ENCODE peak calls at places on chromosomes 1 and 21, in eight cellular contexts. W, O, M, E, J, A, Y and Z are unnamed samples.

GRCh38 chr1:234710936-234711335 is 101.0 kb upstream of the IRF2BP2 start:
- DNase-seq in O (no peak), A (no peak), M (no peak), Y (no peak), E (peak), W (no peak), J (no peak), Z (no peak)

GRCh38 chr1:29315876-29316275 is 79.6 kb downstream of the PTPRU start:
- DNase-seq in A (no peak), Y (no peak), M (no peak), J (no peak), E (no peak), O (no peak), W (no peak), Z (no peak)

GRCh38 chr1:103109291-103109920 is 1.1 kb upstream of the COL11A1 start:
- DNase-seq in Y (no peak), W (no peak), E (no peak), M (no peak), A (no peak), J (no peak), O (no peak), Z (no peak)

GRCh38 chr21:37231247-37231645 is 35.9 kb downstream of the VPS26C start:
- DNase-seq in E (no peak), O (no peak), M (no peak), J (no peak), W (no peak), A (no peak), Y (no peak), Z (no peak)

GRCh38 chr1:110424699-110425098 is 17.2 kb upstream of the LAMTOR5 start:
- DNase-seq in W (no peak), Y (no peak), O (no peak), E (no peak), J (no peak), A (peak), M (no peak), Z (no peak)

GRCh38 chr1:15008783-15009709 is 144.5 kb upstream of the TMEM51 start:
- DNase-seq in A (no peak), W (no peak), J (no peak), Y (no peak), M (no peak), O (no peak), E (no peak), Z (peak)

GRCh38 chr1:34511802-34512201 is 243.0 kb upstream of the GJB5 start:
- DNase-seq in W (no peak), J (no peak), Y (no peak), O (no peak), E (no peak), M (no peak), A (no peak), Z (no peak)

GRCh38 chr21:42992943-42993712 is 18.8 kb downstream of the PKNOX1 start:
- DNase-seq in Y (no peak), J (no peak), O (no peak), W (no peak), A (peak), M (no peak), E (no peak), Z (peak)

GRCh38 chr1:222521299-222522104 is 26.4 kb downstream of the HHIPL2 start:
- DNase-seq in W (no peak), O (no peak), Y (no peak), E (no peak), A (peak), J (no peak), M (no peak), Z (no peak)

GRCh38 chr1:218164111-218164929 is 120.8 kb upstream of the RRP15 start:
- DNase-seq in A (peak), O (peak), M (no peak), Y (peak), J (no peak), E (peak), W (peak), Z (peak)

GRCh38 chr1:31782766-31783410 is 18.7 kb upstream of the ADGRB2 start:
- DNase-seq in Y (peak), E (peak), W (no peak), A (no peak), M (no peak), O (no peak), J (no peak), Z (no peak)

GRCh38 chr1:202618387-202619022 is 91.7 kb downstream of the SYT2 start:
- DNase-seq in A (peak), M (no peak), W (no peak), J (no peak), Y (no peak), E (no peak), O (no peak), Z (peak)

GRCh38 chr21:42850866-42851391 is 28.4 kb downstream of the WDR4 start:
- DNase-seq in M (no peak), O (no peak), A (peak), E (peak), Y (peak), J (no peak), W (no peak), Z (peak)

GRCh38 chr1:30968220-30968971 is 59.8 kb upstream of the SDC3 start:
- DNase-seq in J (no peak), O (no peak), E (no peak), M (no peak), A (no peak), Y (no peak), W (no peak), Z (no peak)

GRCh38 chr1:54168206-54168965 is 15.6 kb upstream of the CDCP2 start:
- DNase-seq in A (no peak), O (no peak), J (no peak), E (no peak), M (no peak), Y (no peak), W (no peak), Z (no peak)

GRCh38 chr1:235495030-235495429 is 9.2 kb downstream of the B3GALNT2 start:
- DNase-seq in M (no peak), E (no peak), O (no peak), W (no peak), A (no peak), J (no peak), Y (no peak), Z (no peak)

GRCh38 chr1:153578936-153579335 is 13.3 kb upstream of the S100A2 start:
- DNase-seq in J (no peak), A (peak), W (no peak), E (no peak), Y (no peak), M (no peak), O (no peak), Z (no peak)

GRCh38 chr1:110800079-110800478 is 72.9 kb upstream of the CD53 start:
- DNase-seq in E (no peak), A (peak), Y (no peak), O (no peak), W (no peak), J (no peak), M (no peak), Z (no peak)

GRCh38 chr1:115062542-115063004 is 26.7 kb downstream of the TSPAN2 start:
- DNase-seq in E (no peak), W (peak), Y (no peak), A (peak), O (peak), M (peak), J (no peak), Z (no peak)

GRCh38 chr21:39003982-39004775 is 179.1 kb downstream of the PSMG1 start:
- DNase-seq in Y (no peak), O (no peak), M (no peak), J (no peak), A (peak), W (no peak), E (no peak), Z (no peak)

GRCh38 chr1:6588128-6588892 is 8.5 kb downstream of the ZBTB48 start:
- DNase-seq in O (no peak), E (no peak), Y (peak), A (no peak), J (no peak), M (no peak), W (peak), Z (no peak)

GRCh38 chr1:40712997-40713396 is 21.5 kb downstream of the NFYC start:
- DNase-seq in O (no peak), J (no peak), E (no peak), W (no peak), M (no peak), A (no peak), Y (no peak), Z (no peak)

GRCh38 chr1:176752505-176752904 is 289.5 kb downstream of the PAPPA2 start:
- DNase-seq in J (no peak), W (no peak), E (no peak), A (peak), Y (no peak), M (no peak), O (no peak), Z (no peak)

GRCh38 chr1:72122099-72122893 is 160.0 kb downstream of the NEGR1 start:
- DNase-seq in E (no peak), A (peak), O (no peak), Y (no peak), W (no peak), M (peak), J (no peak), Z (no peak)

GRCh38 chr21:33412832-33413519 is 9.8 kb downstream of the IFNGR2 start:
- DNase-seq in M (no peak), E (no peak), O (no peak), A (no peak), Y (no peak), W (peak), J (no peak), Z (no peak)

GRCh38 chr1:1162597-1163537 is 10.8 kb upstream of the TTLL10 start:
- DNase-seq in M (no peak), A (no peak), W (peak), O (no peak), Y (peak), E (no peak), J (peak), Z (no peak)

GRCh38 chr1:170586942-170587593 is 55.1 kb downstream of the GORAB start:
- DNase-seq in E (no peak), Y (no peak), A (peak), M (no peak), O (no peak), J (no peak), W (no peak), Z (no peak)

GRCh38 chr1:165900576-165901380 is 73.4 kb downstream of the UCK2 start:
- DNase-seq in Y (peak), W (no peak), A (peak), J (no peak), E (no peak), M (no peak), O (no peak), Z (peak)

GRCh38 chr1:228161381-228161780 is 4.2 kb upstream of the IBA57 start:
- DNase-seq in O (no peak), M (no peak), J (no peak), E (peak), A (peak), W (no peak), Y (peak), Z (no peak)

GRCh38 chr1:118944133-118944532 is 44.0 kb downstream of the TBX15 start:
- DNase-seq in O (no peak), E (no peak), A (peak), M (no peak), J (no peak), Y (no peak), W (no peak), Z (no peak)

GRCh38 chr1:14968251-14968812 is 185.2 kb upstream of the TMEM51 start:
- DNase-seq in O (peak), E (no peak), M (no peak), Y (no peak), W (no peak), J (no peak), A (peak), Z (peak)

GRCh38 chr21:37710555-37711293 is 205.5 kb downstream of the KCNJ6 start:
- DNase-seq in A (no peak), E (no peak), J (no peak), O (no peak), W (no peak), M (no peak), Y (no peak), Z (peak)

GRCh38 chr1:225817611-225818061 is 7.7 kb downstream of the EPHX1 start:
- DNase-seq in M (peak), W (peak), A (peak), J (peak), O (peak), E (no peak), Y (peak), Z (peak)

GRCh38 chr1:179082308-179083030 is 599 bp downstream of the TOR3A start:
- DNase-seq in M (no peak), W (peak), E (peak), O (peak), A (peak), J (no peak), Y (peak), Z (peak)

GRCh38 chr1:12039141-12039525 is 19.8 kb downstream of the MIIP start:
- DNase-seq in Y (no peak), O (no peak), A (no peak), M (no peak), E (no peak), J (no peak), W (no peak), Z (no peak)
- H3K27ac ChIP-seq in Y (no peak), O (no peak), A (no peak), M (no peak), E (no peak), J (no peak), W (no peak), Z (no peak)

DNA sequence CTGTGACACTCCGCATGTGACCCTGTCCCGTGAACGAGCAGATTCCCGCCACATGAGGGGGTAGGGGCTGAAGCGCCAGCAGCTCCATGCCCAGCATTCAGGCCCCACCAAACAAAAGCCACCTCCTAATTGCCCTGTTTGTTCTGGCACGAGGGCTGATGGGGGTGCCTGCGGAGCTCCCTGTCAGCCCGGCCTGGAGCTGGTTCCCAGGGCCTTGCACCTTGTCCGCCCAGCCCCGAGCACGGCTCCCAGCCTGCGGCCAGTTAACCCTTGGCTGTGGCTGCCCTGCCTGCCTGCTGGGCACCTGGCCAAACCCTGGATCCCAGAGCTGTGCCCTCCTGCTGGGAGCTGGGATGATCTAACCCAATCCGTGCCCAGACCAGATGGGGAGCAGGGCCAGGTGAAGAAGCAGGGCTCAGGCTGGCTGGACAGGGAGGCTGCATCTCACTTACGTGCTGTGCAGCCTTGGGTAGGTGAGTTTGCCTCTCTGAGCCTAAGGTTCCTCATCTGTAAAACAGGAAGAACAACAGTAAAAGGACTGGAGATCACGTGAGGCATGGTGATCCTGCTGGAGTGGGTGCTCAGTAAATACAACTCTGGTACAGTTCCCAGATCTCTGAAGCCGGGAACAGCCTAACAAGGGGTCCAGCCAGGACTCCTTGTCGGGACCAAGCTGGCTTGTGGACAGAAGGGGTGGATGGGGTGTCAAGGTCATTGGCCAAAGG is 110.9 kb upstream of the IFFO2 start:
- DNase-seq in A (no peak), J (no peak), O (no peak), Y (peak), E (no peak), M (no peak), W (peak), Z (no peak)
- H3K27ac ChIP-seq in A (no peak), J (no peak), O (no peak), Y (peak), E (no peak), M (no peak), W (peak), Z (no peak)

GRCh38 chr1:16442941-16443340 is 2.4 kb downstream of the NECAP2 start:
- DNase-seq in W (no peak), M (no peak), J (no peak), Y (no peak), A (no peak), O (no peak), E (no peak), Z (no peak)
- H3K27ac ChIP-seq in W (no peak), M (no peak), J (no peak), Y (no peak), A (no peak), O (no peak), E (no peak), Z (no peak)

GRCh38 chr21:44778499-44778911 is 23.1 kb downstream of the UBE2G2 start:
- DNase-seq in O (no peak), E (no peak), M (no peak), A (no peak), J (peak), W (no peak), Y (no peak), Z (no peak)

GRCh38 chr21:44771896-44772525 is 29.6 kb downstream of the UBE2G2 start:
- DNase-seq in W (no peak), E (peak), O (no peak), A (no peak), Y (no peak), J (no peak), M (no peak), Z (no peak)

GRCh38 chr21:44774972-44775371 is 26.6 kb downstream of the UBE2G2 start:
- DNase-seq in M (no peak), E (no peak), O (no peak), Y (no peak), A (no peak), J (no peak), W (no peak), Z (no peak)

GRCh38 chr21:44778094-44778493 is 23.5 kb downstream of the UBE2G2 start:
- DNase-seq in W (no peak), J (peak), E (no peak), M (no peak), O (no peak), A (no peak), Y (no peak), Z (no peak)

GRCh38 chr21:44773291-44773932 is 28.2 kb downstream of the UBE2G2 start:
- DNase-seq in Y (no peak), J (no peak), A (no peak), E (no peak), O (no peak), M (no peak), W (no peak), Z (no peak)
- H3K27ac ChIP-seq in Y (no peak), J (no peak), A (no peak), E (no peak), O (no peak), M (no peak), W (no peak), Z (no peak)